ENCODE peak calls at places on chromosomes 3 and 15, in seven cellular contexts. E is foreskin melanocyte; B is substantia nigra; Z is T-helper 9 cell; T is stimulated activated CD4-positive, alpha-beta T cell treated with anti-CD3 and anti-CD28 coated beads, Interleukin-15, amount 100 ng/mL, for 1 hour; X is EH; O is hepatic stellate cell. L is an unnamed sample.

GRCh38 chr3:81723732-81724313 is 37.6 kb downstream of the GBE1 start:
- DNase-seq in E (no peak), B (no peak), Z (no peak), T (no peak), X (peak; percentile 61), O (peak; percentile 10), L (no peak)

GRCh38 chr3:194935061-194935460 is 249.4 kb downstream of the FAM43A start:
- DNase-seq in E (no peak), B (no peak), Z (no peak), T (no peak), X (no peak), O (no peak), L (no peak)

GRCh38 chr3:43754316-43754715 is 63.6 kb downstream of the ABHD5 start:
- DNase-seq in E (no peak), B (no peak), Z (no peak), T (no peak), X (peak; percentile 69), O (peak; percentile 59), L (no peak)

GRCh38 chr3:188084751-188085595 is 69.0 kb upstream of the LPP start:
- DNase-seq in E (no peak), B (no peak), Z (no peak), T (no peak), X (no peak), O (no peak), L (no peak)

GRCh38 chr3:151015762-151016161 is 43.2 kb upstream of the CLRN1 start:
- DNase-seq in E (no peak), B (no peak), Z (no peak), T (no peak), X (peak; percentile 21), O (no peak), L (no peak)

GRCh38 chr3:12724794-12725193 is 34.3 kb downstream of the TMEM40 start:
- DNase-seq in E (no peak), B (no peak), Z (no peak), T (no peak), X (peak; percentile 14), O (no peak), L (no peak)

GRCh38 chr3:72627276-72627675 is 221.0 kb downstream of the SHQ1 start:
- DNase-seq in E (no peak), B (no peak), Z (no peak), T (no peak), X (no peak), O (no peak), L (no peak)

GRCh38 chr3:150759319-150759718 is 3.6 kb downstream of the SIAH2 start:
- DNase-seq in E (no peak), B (no peak), Z (no peak), T (no peak), X (no peak), O (no peak), L (no peak)

GRCh38 chr3:66464512-66464894 is 36.3 kb downstream of the LRIG1 start:
- DNase-seq in E (no peak), B (no peak), Z (no peak), T (no peak), X (no peak), O (no peak), L (no peak)

GRCh38 chr3:58560771-58561311 is 16.4 kb downstream of the FAM107A start:
- DNase-seq in E (peak; percentile 33), B (no peak), Z (no peak), T (no peak), X (peak; percentile 98), O (peak; percentile 93), L (no peak)

GRCh38 chr3:155701882-155702465 is 42.9 kb downstream of the PLCH1 start:
- DNase-seq in E (peak; percentile 84), B (no peak), Z (no peak), T (no peak), X (peak; percentile 59), O (peak; percentile 21), L (no peak)

GRCh38 chr3:74614133-74614967 is at the start of gene CNTN3:
- DNase-seq in E (no peak), B (peak; percentile 22), Z (no peak), T (no peak), X (peak; percentile 41), O (peak; percentile 38), L (peak; percentile 16)

GRCh38 chr15:32029862-32030781 is at the start of gene CHRNA7:
- DNase-seq in E (no peak), B (peak; percentile 77), Z (no peak), T (no peak), X (peak; percentile 37), O (peak; percentile 34), L (peak; percentile 51)

GRCh38 chr3:171606151-171606751 is 146.0 kb upstream of the TNIK start:
- DNase-seq in E (peak; percentile 42), B (no peak), Z (no peak), T (no peak), X (peak; percentile 32), O (no peak), L (no peak)

GRCh38 chr3:187943677-187944390 is 198.6 kb upstream of the BCL6 start:
- DNase-seq in E (no peak), B (no peak), Z (no peak), T (no peak), X (peak; percentile 38), O (no peak), L (no peak)

GRCh38 chr3:101099791-101100190 is 106.6 kb upstream of the ABI3BP start:
- DNase-seq in E (peak; percentile 86), B (no peak), Z (no peak), T (no peak), X (no peak), O (no peak), L (no peak)

GRCh38 chr15:39593071-39594055 is 12.5 kb downstream of the THBS1 start:
- DNase-seq in E (no peak), B (no peak), Z (no peak), T (no peak), X (peak; percentile 64), O (no peak), L (no peak)

GRCh38 chr3:20344400-20344959 is 158.5 kb upstream of the SGO1 start:
- DNase-seq in E (no peak), B (no peak), Z (no peak), T (no peak), X (peak; percentile 3), O (no peak), L (no peak)

GRCh38 chr3:53885239-53885638 is 3.3 kb upstream of the ACTR8 start:
- DNase-seq in E (peak; percentile 66), B (peak; percentile 5), Z (no peak), T (no peak), X (no peak), O (no peak), L (no peak)

GRCh38 chr15:40930430-40931299 is 1.5 kb downstream of the DLL4 start:
- DNase-seq in E (no peak), B (peak; percentile 65), Z (no peak), T (no peak), X (peak; percentile 46), O (peak; percentile 44), L (no peak)

GRCh38 chr15:100141304-100142080 is 200.3 kb downstream of the ADAMTS17 start:
- DNase-seq in E (no peak), B (no peak), Z (no peak), T (no peak), X (no peak), O (no peak), L (no peak)

GRCh38 chr15:33908396-33908795 is 59.9 kb upstream of the CHRM5 start:
- DNase-seq in E (no peak), B (no peak), Z (no peak), T (no peak), X (peak; percentile 44), O (peak; percentile 23), L (no peak)

GRCh38 chr3:108552267-108553159 is 36.7 kb downstream of the CIP2A start:
- DNase-seq in E (peak; percentile 32), B (no peak), Z (no peak), T (no peak), X (peak; percentile 57), O (no peak), L (no peak)

GRCh38 chr3:18354706-18355105 is 70.4 kb downstream of the SATB1 start:
- DNase-seq in E (no peak), B (no peak), Z (no peak), T (no peak), X (peak; percentile 70), O (no peak), L (no peak)

GRCh38 chr15:31316135-31316795 is 10.4 kb upstream of the KLF13 start:
- DNase-seq in E (no peak), B (no peak), Z (no peak), T (no peak), X (no peak), O (no peak), L (no peak)

GRCh38 chr3:60322334-60322856 is 928.9 kb downstream of the FHIT start:
- DNase-seq in E (no peak), B (no peak), Z (no peak), T (no peak), X (no peak), O (no peak), L (no peak)

GRCh38 chr3:9396301-9396631 is 1.1 kb upstream of the SETD5 start:
- DNase-seq in E (peak; percentile 92), B (no peak), Z (peak; percentile 74), T (no peak), X (peak; percentile 98), O (peak; percentile 82), L (peak; percentile 54)

GRCh38 chr3:98823791-98824190 is 60.7 kb downstream of the ST3GAL6 start:
- DNase-seq in E (no peak), B (no peak), Z (no peak), T (no peak), X (peak; percentile 45), O (no peak), L (no peak)

GRCh38 chr15:74776851-74777768 is 4.8 kb upstream of the CSK start:
- DNase-seq in E (no peak), B (peak; percentile 37), Z (peak; percentile 49), T (no peak), X (peak; percentile 57), O (peak; percentile 67), L (no peak)

GRCh38 chr3:42216302-42216701 is 49.7 kb downstream of the CCK start:
- DNase-seq in E (no peak), B (no peak), Z (no peak), T (no peak), X (no peak), O (no peak), L (no peak)

GRCh38 chr3:164806188-164806587 is 272.1 kb downstream of the SI start:
- DNase-seq in E (no peak), B (no peak), Z (no peak), T (no peak), X (no peak), O (no peak), L (no peak)

GRCh38 chr15:82768414-82769081 is 37.3 kb downstream of the FSD2 start:
- DNase-seq in E (no peak), B (no peak), Z (no peak), T (no peak), X (peak; percentile 17), O (no peak), L (no peak)

GRCh38 chr3:139934557-139935070 is 371 bp upstream of the CLSTN2 start:
- DNase-seq in E (no peak), B (peak; percentile 65), Z (no peak), T (no peak), X (peak; percentile 18), O (peak; percentile 48), L (peak; percentile 51)

GRCh38 chr3:50246517-50246954 is 10.5 kb downstream of the GNAI2 start:
- DNase-seq in E (peak; percentile 74), B (no peak), Z (peak; percentile 67), T (peak; percentile 58), X (peak; percentile 99), O (peak; percentile 72), L (no peak)

GRCh38 chr15:34914316-34914715 is 55.2 kb downstream of the AQR start:
- DNase-seq in E (no peak), B (no peak), Z (no peak), T (no peak), X (no peak), O (no peak), L (no peak)

GRCh38 chr15:43469867-43470266 is 23.1 kb downstream of the TP53BP1 start:
- DNase-seq in E (no peak), B (no peak), Z (no peak), T (no peak), X (no peak), O (peak; percentile 13), L (no peak)

GRCh38 chr3:194930439-194931204 is 244.9 kb downstream of the FAM43A start:
- DNase-seq in E (peak; percentile 74), B (no peak), Z (no peak), T (no peak), X (peak; percentile 95), O (peak; percentile 38), L (peak; percentile 17)

GRCh38 chr3:65894679-65895078 is 144.0 kb downstream of the MAGI1 start:
- DNase-seq in E (no peak), B (no peak), Z (no peak), T (no peak), X (peak; percentile 71), O (peak; percentile 35), L (no peak)